ENCODE peak calls at places on chromosomes 12 and 14, in seven cellular contexts. U, L, P, Y, K, W and M are unnamed samples.

GRCh38 chr14:90805662-90806548 is 10.3 kb downstream of the TTC7B start:
- DNase-seq in U (no peak), L (no peak), P (peak), Y (no peak), K (no peak), W (no peak), M (no peak)

GRCh38 chr12:44247588-44247987 is 411.7 kb downstream of the TMEM117 start:
- DNase-seq in U (no peak), L (no peak), P (no peak), Y (no peak), K (peak), W (no peak), M (no peak)

GRCh38 chr14:70585221-70585620 is 15.2 kb downstream of the MED6 start:
- DNase-seq in U (no peak), L (no peak), P (no peak), Y (no peak), K (no peak), W (no peak), M (no peak)

GRCh38 chr12:69655616-69656336 is 43.3 kb downstream of the BEST3 start:
- DNase-seq in U (peak), L (peak), P (no peak), Y (peak), K (no peak), W (no peak), M (no peak)

GRCh38 chr12:41188058-41188840 is at the start of gene PDZRN4:
- DNase-seq in U (no peak), L (no peak), P (no peak), Y (no peak), K (peak), W (no peak), M (no peak)

GRCh38 chr14:65949711-65950516 is 536.3 kb upstream of the CCDC196 start:
- DNase-seq in U (peak), L (no peak), P (no peak), Y (peak), K (no peak), W (no peak), M (no peak)

GRCh38 chr14:33317675-33318074 is 379.0 kb downstream of the NPAS3 start:
- DNase-seq in U (peak), L (no peak), P (no peak), Y (no peak), K (no peak), W (no peak), M (no peak)

GRCh38 chr14:36820901-36821300 is 159.2 kb downstream of the PAX9 start:
- DNase-seq in U (no peak), L (no peak), P (no peak), Y (peak), K (no peak), W (no peak), M (no peak)

GRCh38 chr12:122137681-122138080 is 36.3 kb downstream of the IL31 start:
- DNase-seq in U (no peak), L (no peak), P (no peak), Y (no peak), K (peak), W (no peak), M (no peak)

GRCh38 chr14:100077441-100077840 is 12.2 kb downstream of the EVL start:
- DNase-seq in U (no peak), L (no peak), P (no peak), Y (no peak), K (no peak), W (no peak), M (no peak)

GRCh38 chr12:109759595-109759994 is 46.0 kb downstream of the FAM222A start:
- DNase-seq in U (no peak), L (no peak), P (no peak), Y (no peak), K (peak), W (no peak), M (no peak)

GRCh38 chr12:93167841-93168492 is 209.8 kb upstream of the NUDT4 start:
- DNase-seq in U (no peak), L (no peak), P (peak), Y (no peak), K (peak), W (no peak), M (no peak)

GRCh38 chr12:69475237-69475984 is 5.2 kb downstream of the FRS2 start:
- DNase-seq in U (no peak), L (peak), P (peak), Y (no peak), K (no peak), W (no peak), M (no peak)

GRCh38 chr12:64701283-64701682 is 57.9 kb downstream of the GNS start:
- DNase-seq in U (no peak), L (no peak), P (no peak), Y (no peak), K (no peak), W (no peak), M (no peak)

GRCh38 chr14:39025810-39026627 is 77.0 kb downstream of the SEC23A start:
- DNase-seq in U (peak), L (no peak), P (no peak), Y (no peak), K (no peak), W (no peak), M (no peak)

GRCh38 chr14:45679852-45680251 is 426.9 kb upstream of the MIS18BP1 start:
- DNase-seq in U (peak), L (no peak), P (no peak), Y (peak), K (no peak), W (no peak), M (no peak)

GRCh38 chr12:127717293-127717692 is 549.7 kb upstream of the TMEM132C start:
- DNase-seq in U (no peak), L (no peak), P (no peak), Y (no peak), K (no peak), W (no peak), M (no peak)

GRCh38 chr12:21825924-21826548 is 51.5 kb upstream of the KCNJ8 start:
- DNase-seq in U (no peak), L (no peak), P (no peak), Y (no peak), K (no peak), W (no peak), M (no peak)

GRCh38 chr12:34398706-34399630 is 376.7 kb downstream of the ALG10 start:
- DNase-seq in U (no peak), L (no peak), P (no peak), Y (no peak), K (peak), W (peak), M (peak)

GRCh38 chr12:20234474-20234873 is 133.9 kb upstream of the PDE3A start:
- DNase-seq in U (no peak), L (no peak), P (no peak), Y (no peak), K (no peak), W (no peak), M (no peak)

GRCh38 chr14:100065942-100066574 is 836 bp downstream of the EVL start:
- DNase-seq in U (no peak), L (no peak), P (peak), Y (no peak), K (no peak), W (peak), M (peak)

GRCh38 chr14:77965919-77966435 is 166.1 kb downstream of the ADCK1 start:
- DNase-seq in U (no peak), L (no peak), P (peak), Y (peak), K (peak), W (no peak), M (no peak)

GRCh38 chr14:57171903-57172302 is 96.8 kb downstream of the EXOC5 start:
- DNase-seq in U (no peak), L (no peak), P (no peak), Y (no peak), K (no peak), W (no peak), M (no peak)

GRCh38 chr12:12079291-12079690 is 8.6 kb downstream of the BCL2L14 start:
- DNase-seq in U (peak), L (no peak), P (no peak), Y (no peak), K (no peak), W (no peak), M (no peak)

GRCh38 chr12:86719381-86719780 is 463.2 kb upstream of the MGAT4C start:
- DNase-seq in U (peak), L (no peak), P (no peak), Y (peak), K (no peak), W (no peak), M (no peak)

GRCh38 chr14:52052289-52052943 is 16.4 kb downstream of the NID2 start:
- DNase-seq in U (peak), L (peak), P (no peak), Y (peak), K (no peak), W (no peak), M (no peak)

GRCh38 chr14:95006479-95006878 is 150.8 kb downstream of the DICER1 start:
- DNase-seq in U (no peak), L (no peak), P (no peak), Y (no peak), K (no peak), W (no peak), M (no peak)

GRCh38 chr14:64298773-64299172 is 4.6 kb upstream of the ESR2 start:
- DNase-seq in U (no peak), L (no peak), P (no peak), Y (no peak), K (no peak), W (no peak), M (no peak)